ENCODE peak calls at places on chromosomes 7 and 10, in six cellular contexts. O, Y, U, W, A and B are unnamed samples.

GRCh38 chr7:117148971-117149370 is 173.9 kb downstream of the WNT2 start:
- DNase-seq in W (no peak), U (no peak), O (no peak), A (no peak), Y (no peak), B (no peak)

GRCh38 chr10:3366735-3367405 is 194.3 kb upstream of the PITRM1 start:
- DNase-seq in A (no peak), U (no peak), Y (no peak), O (no peak), W (no peak), B (no peak)

GRCh38 chr10:72170263-72170662 is 45.5 kb upstream of the ANAPC16 start:
- DNase-seq in W (peak; percentile 67), U (no peak), Y (no peak), O (peak; percentile 95), A (no peak), B (peak; percentile 56)

GRCh38 chr7:66355762-66356161 is 150.6 kb downstream of the TPST1 start:
- DNase-seq in W (no peak), A (no peak), Y (no peak), U (no peak), O (no peak), B (no peak)

GRCh38 chr7:137987968-137988367 is 13.9 kb downstream of the CREB3L2 start:
- DNase-seq in W (no peak), U (no peak), Y (no peak), A (no peak), O (no peak), B (no peak)

GRCh38 chr10:89702121-89702480 is 711 bp downstream of the KIF20B start:
- DNase-seq in O (no peak), A (no peak), W (no peak), Y (peak; percentile 5), U (no peak), B (no peak)

GRCh38 chr10:79402625-79402946 is 42.8 kb downstream of the ZCCHC24 start:
- DNase-seq in W (no peak), U (peak; percentile 26), Y (no peak), O (no peak), A (no peak), B (no peak)

GRCh38 chr10:110016037-110016436 is 8.3 kb downstream of the ADD3 start:
- DNase-seq in W (no peak), O (peak; percentile 52), U (no peak), A (no peak), Y (peak; percentile 28), B (no peak)

GRCh38 chr7:84337386-84337785 is 142.8 kb upstream of the SEMA3A start:
- DNase-seq in Y (peak; percentile 77), A (no peak), U (no peak), W (no peak), O (no peak), B (no peak)

GRCh38 chr7:113635492-113635891 is 283.3 kb downstream of the PPP1R3A start:
- DNase-seq in Y (no peak), U (no peak), O (no peak), A (no peak), W (no peak), B (no peak)

GRCh38 chr10:79246606-79247275 is 100.5 kb upstream of the PPIF start:
- DNase-seq in O (no peak), Y (no peak), A (peak; percentile 45), U (peak; percentile 81), W (peak; percentile 78), B (no peak)

GRCh38 chr7:85529197-85529596 is 342.3 kb upstream of the SEMA3D start:
- DNase-seq in O (no peak), Y (peak; percentile 44), A (no peak), W (peak; percentile 51), U (no peak), B (no peak)

GRCh38 chr7:132778761-132779160 is 202.5 kb upstream of the PLXNA4 start:
- DNase-seq in Y (no peak), W (no peak), U (no peak), A (no peak), O (no peak), B (no peak)

GRCh38 chr10:12081879-12082560 is 13.3 kb downstream of the DHTKD1 start:
- DNase-seq in U (no peak), Y (peak; percentile 68), W (no peak), A (no peak), O (peak; percentile 16), B (no peak)

GRCh38 chr10:48594799-48595198 is 10.1 kb downstream of the ARHGAP22 start:
- DNase-seq in A (no peak), U (no peak), O (no peak), W (no peak), Y (no peak), B (no peak)

GRCh38 chr10:3069876-3070275 is 2.5 kb downstream of the PFKP start:
- DNase-seq in U (no peak), Y (no peak), W (no peak), A (no peak), O (no peak), B (no peak)

GRCh38 chr7:139762886-139763285 is 14.9 kb downstream of the HIPK2 start:
- DNase-seq in Y (peak; percentile 75), U (no peak), W (no peak), A (no peak), O (no peak), B (no peak)

GRCh38 chr10:70512149-70512611 is 33.6 kb downstream of the PALD1 start:
- DNase-seq in A (no peak), U (no peak), W (no peak), Y (peak; percentile 23), O (no peak), B (no peak)

GRCh38 chr7:12518920-12519681 is 51.4 kb upstream of the SCIN start:
- DNase-seq in O (peak; percentile 34), A (no peak), W (no peak), Y (no peak), U (no peak), B (no peak)

GRCh38 chr7:95396136-95397032 is at the start of gene PON3:
- DNase-seq in W (no peak), O (peak; percentile 91), Y (no peak), U (peak; percentile 49), A (no peak), B (peak; percentile 22)

GRCh38 chr10:117363027-117363426 is 12.2 kb downstream of the PDZD8 start:
- DNase-seq in W (no peak), Y (peak; percentile 78), O (no peak), U (no peak), A (no peak), B (no peak)

GRCh38 chr10:60732240-60733188 is 45.8 kb upstream of the CDK1 start:
- DNase-seq in U (peak; percentile 53), O (no peak), A (no peak), W (no peak), Y (no peak), B (peak; percentile 52)

DNA sequence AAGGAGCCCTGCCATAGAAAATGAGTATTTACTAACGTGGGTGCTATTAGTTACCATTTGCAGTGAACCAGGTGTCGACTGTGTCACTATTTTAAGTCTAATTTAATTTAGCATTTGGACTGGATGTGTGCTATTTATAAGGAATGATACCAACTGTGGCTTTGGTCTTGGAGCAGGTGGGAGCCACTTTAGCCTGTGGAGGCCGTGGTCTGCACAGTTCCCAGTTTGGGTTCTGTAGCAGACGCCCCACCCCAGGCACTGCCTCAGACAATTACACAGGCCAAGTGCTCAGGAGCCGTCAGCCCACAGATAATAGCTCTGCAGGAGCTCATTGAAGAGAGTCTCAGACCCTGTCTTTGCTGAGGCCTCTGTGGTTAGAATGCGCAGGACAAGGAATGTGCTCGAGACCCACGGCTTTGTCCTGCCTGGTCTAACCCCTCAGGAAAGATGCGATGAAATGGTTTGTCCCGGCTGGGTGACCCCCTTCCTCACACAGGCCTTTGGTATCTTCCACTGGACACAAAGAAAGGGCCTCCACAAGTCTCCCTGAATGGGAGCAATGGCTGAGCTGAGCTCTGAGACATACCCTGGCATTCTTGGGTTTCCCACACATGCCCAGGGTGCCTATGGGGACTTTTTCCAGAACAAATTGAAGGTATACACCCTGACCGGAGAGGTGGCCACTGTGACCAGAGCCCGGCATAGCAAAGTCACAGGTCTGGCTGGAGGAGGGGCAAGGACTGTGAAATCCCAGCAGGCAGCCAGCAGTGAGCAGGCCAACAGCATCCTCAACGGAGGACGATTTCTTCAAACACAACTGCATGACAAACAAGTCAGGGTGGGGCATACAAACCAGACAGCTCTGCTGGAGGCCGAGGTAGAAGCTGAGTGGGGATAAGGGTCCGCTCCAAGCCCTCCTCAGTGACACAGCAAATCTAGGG is 251.2 kb downstream of the ARHGAP12 start:
- DNase-seq in W (no peak), O (no peak), A (no peak), U (no peak), Y (no peak), B (no peak)
- TF ChIP-seq POLR2A in W (no peak), O (no peak), A (no peak), U (no peak), Y (no peak), B (no peak)

DNA sequence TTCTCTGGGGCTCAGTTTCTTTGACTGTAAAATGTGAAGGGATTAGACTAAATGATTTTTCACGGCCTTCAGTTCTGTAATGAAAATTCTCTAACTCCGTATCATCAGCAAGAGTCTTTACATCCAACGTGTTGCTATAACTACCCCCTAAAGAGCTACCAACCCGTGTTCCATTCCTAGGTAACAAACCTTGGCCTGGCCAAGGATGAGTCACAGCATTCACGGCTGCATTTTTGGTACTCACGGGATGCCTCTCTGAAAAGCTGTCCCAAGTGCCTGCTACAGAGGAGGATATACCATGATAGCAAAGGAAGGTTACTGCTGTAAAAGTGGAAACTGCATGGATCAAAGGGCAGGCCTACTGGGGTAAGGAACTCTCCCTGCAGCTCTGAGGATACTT is 5.9 kb downstream of the LRRC4 start:
- DNase-seq in Y (peak; percentile 56), A (no peak), U (no peak), O (no peak), W (no peak), B (no peak)
- H3K27ac ChIP-seq in Y (no peak overlapping the region), A (no peak overlapping the region), U (no peak overlapping the region), O (no peak overlapping the region), W (peak overlapping the region; percentile 34), B (no peak overlapping the region)

GRCh38 chr7:87155788-87156187 is 3.5 kb downstream of the DMTF1 start:
- DNase-seq in Y (peak; percentile 15), U (no peak), W (no peak), O (no peak), A (no peak), B (no peak)

GRCh38 chr7:87154569-87154968 is 2.3 kb downstream of the DMTF1 start:
- DNase-seq in Y (no peak), O (no peak), U (no peak), W (no peak), A (no peak), B (no peak)

GRCh38 chr7:87152897-87153641 is 816 bp downstream of the DMTF1 start:
- DNase-seq in A (peak; percentile 39), Y (peak; percentile 17), O (peak; percentile 7), W (peak; percentile 30), U (peak; percentile 43), B (peak; percentile 29)

GRCh38 chr7:87152112-87152896 is at the start of gene DMTF1:
- DNase-seq in O (peak; percentile 95), W (peak; percentile 94), A (peak; percentile 91), Y (peak; percentile 93), U (peak; percentile 93), B (peak; percentile 94)

DNA sequence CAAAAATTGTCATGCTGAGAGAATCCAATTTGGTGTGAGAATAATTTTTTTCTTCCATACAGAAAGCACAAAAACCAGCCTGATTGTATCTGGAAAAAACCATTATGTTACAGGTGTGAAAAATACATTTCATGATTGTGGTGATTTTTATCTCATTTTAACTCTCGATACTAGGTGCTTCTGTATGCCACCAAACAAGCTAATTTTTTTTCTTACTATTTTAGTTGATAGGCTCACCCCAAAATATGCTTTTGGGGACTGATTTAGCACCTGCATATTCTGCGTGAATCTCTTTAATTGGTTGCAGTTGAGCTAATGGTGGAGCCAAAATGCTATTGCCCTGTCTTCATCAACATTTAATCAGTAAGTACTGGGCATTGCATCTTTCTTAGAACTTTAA is 1.9 kb downstream of the DMTF1 start:
- DNase-seq in W (no peak), O (no peak), Y (no peak), U (no peak), A (no peak), B (no peak)
- TF ChIP-seq POLR2A in W (no peak), O (no peak), Y (no peak), U (no peak), A (no peak), B (no peak)

GRCh38 chr10:122157451-122157850 is 113.6 kb upstream of the BTBD16 start:
- DNase-seq in Y (peak; percentile 27), A (no peak), O (no peak), U (no peak), W (no peak), B (no peak)
- H3K27ac ChIP-seq in Y (no peak overlapping the region), A (no peak overlapping the region), O (no peak overlapping the region), U (no peak overlapping the region), W (no peak overlapping the region), B (no peak overlapping the region)